ENCODE peak calls at places on chromosomes 13 and 19, in six cellular contexts. O is omental fat pad, C is astrocyte of the spinal cord, B is ovary, K is uterus, F is astrocyte. L is an unnamed sample.

GRCh38 chr13:38417727-38418126 is 68.1 kb downstream of the UFM1 start:
- DNase-seq in C (no peak), K (no peak), B (no peak), F (no peak), O (no peak), L (no peak)

GRCh38 chr13:59677966-59678814 is 485.5 kb downstream of the DIAPH3 start:
- DNase-seq in B (no peak), F (peak; percentile 41), C (peak; percentile 71), K (no peak), O (no peak), L (no peak)

GRCh38 chr13:83829800-83830199 is 52.5 kb downstream of the SLITRK1 start:
- DNase-seq in F (no peak), B (no peak), K (no peak), O (no peak), C (no peak), L (no peak)

GRCh38 chr19:33796164-33797100 is at the start of gene KCTD15:
- DNase-seq in O (no peak), B (peak; percentile 58), K (peak; percentile 55), C (peak; percentile 63), F (peak; percentile 41), L (no peak)

GRCh38 chr13:57624565-57625435 is 6.7 kb upstream of the PCDH17 start:
- DNase-seq in B (no peak), K (no peak), O (no peak), C (peak; percentile 68), F (peak; percentile 49), L (no peak)

GRCh38 chr19:5037936-5038335 is 69.0 kb downstream of the KDM4B start:
- DNase-seq in O (no peak), C (no peak), F (no peak), K (no peak), B (no peak), L (no peak)

GRCh38 chr13:112880976-112881540 is 88.0 kb upstream of the MCF2L start:
- DNase-seq in O (no peak), K (no peak), F (no peak), B (no peak), C (no peak), L (no peak)

GRCh38 chr19:35216833-35217707 is 11.5 kb downstream of the FAM187B start:
- DNase-seq in K (no peak), F (no peak), B (no peak), O (no peak), C (no peak), L (no peak)

GRCh38 chr19:33785795-33786194 is 10.9 kb upstream of the KCTD15 start:
- DNase-seq in F (peak; percentile 86), B (no peak), K (no peak), C (peak; percentile 52), O (no peak), L (no peak)

GRCh38 chr19:47351545-47351944 is 2.4 kb downstream of the DHX34 start:
- DNase-seq in O (no peak), F (peak; percentile 27), K (no peak), C (peak; percentile 41), B (no peak), L (no peak)

GRCh38 chr13:70424428-70424827 is 316.2 kb upstream of the KLHL1 start:
- DNase-seq in C (no peak), B (no peak), O (no peak), F (no peak), K (no peak), L (no peak)

GRCh38 chr19:57096640-57097361 is 23.0 kb upstream of the USP29 start:
- DNase-seq in F (no peak), O (no peak), C (no peak), K (no peak), B (no peak), L (no peak)

GRCh38 chr19:48274173-48274572 is 4.3 kb downstream of the ZNF114 start:
- DNase-seq in C (peak; percentile 23), F (no peak), K (no peak), B (no peak), O (no peak), L (no peak)

GRCh38 chr13:79966039-79966438 is 374.9 kb downstream of the SPRY2 start:
- DNase-seq in K (no peak), C (no peak), B (no peak), O (no peak), F (no peak), L (no peak)

GRCh38 chr19:33435706-33436359 is 62.3 kb downstream of the CEBPG start:
- DNase-seq in C (no peak), K (no peak), F (no peak), O (no peak), B (no peak), L (no peak)

GRCh38 chr13:50645092-50645491 is 198.4 kb downstream of the DLEU7 start:
- DNase-seq in O (no peak), B (no peak), C (peak; percentile 49), K (no peak), F (peak; percentile 71), L (no peak)

GRCh38 chr13:51958217-51958547 is 53.1 kb downstream of the ATP7B start:
- DNase-seq in F (no peak), C (no peak), K (no peak), B (no peak), O (no peak), L (no peak)

GRCh38 chr13:42270160-42270856 is 1.6 kb upstream of the AKAP11 start:
- DNase-seq in C (no peak), F (no peak), O (no peak), K (no peak), B (no peak), L (no peak)

GRCh38 chr13:29465741-29466293 is 129.7 kb downstream of the SLC7A1 start:
- DNase-seq in B (peak; percentile 29), C (peak; percentile 78), F (peak; percentile 79), K (peak; percentile 51), O (no peak), L (no peak)

GRCh38 chr13:75838366-75839017 is 202.4 kb downstream of the LMO7 start:
- DNase-seq in F (no peak), C (no peak), B (no peak), K (no peak), O (no peak), L (no peak)

GRCh38 chr19:2969104-2969504 is 8.3 kb upstream of the TLE6 start:
- DNase-seq in K (peak; percentile 77), O (no peak), C (no peak), F (no peak), B (peak; percentile 63), L (no peak)

GRCh38 chr13:30804474-30804873 is 69.1 kb downstream of the ALOX5AP start:
- DNase-seq in F (no peak), O (no peak), B (no peak), K (no peak), C (no peak), L (no peak)

GRCh38 chr19:39996811-39997594 is at the start of gene ZNF546:
- DNase-seq in B (peak; percentile 91), O (peak; percentile 76), C (peak; percentile 94), F (peak; percentile 82), K (peak; percentile 88), L (peak; percentile 88)

GRCh38 chr13:114234645-114235421 is at the start of gene CDC16:
- DNase-seq in K (peak; percentile 89), O (peak; percentile 79), C (peak; percentile 90), B (peak; percentile 93), F (peak; percentile 79), L (peak; percentile 90)
- TF ChIP-seq CTCF in K (no peak), O (no peak), C (no peak), B (no peak), F (no peak), L (peak; percentile 49)

GRCh38 chr19:45469132-45469834 is 1.5 kb downstream of the FOSB start:
- DNase-seq in B (peak; percentile 94), O (no peak), C (peak; percentile 96), K (peak; percentile 92), F (peak; percentile 81), L (peak; percentile 96)
- TF ChIP-seq CTCF in B (no peak), O (no peak), C (no peak), K (peak; percentile 21), F (no peak), L (no peak)

GRCh38 chr19:32357720-32358119 is 12.3 kb downstream of the ZNF507 start:
- DNase-seq in O (no peak), F (no peak), B (no peak), C (no peak), K (no peak), L (no peak)
- TF ChIP-seq CTCF in O (no peak), F (peak; percentile 25), B (no peak), C (no peak), K (no peak), L (peak; percentile 53)

DNA sequence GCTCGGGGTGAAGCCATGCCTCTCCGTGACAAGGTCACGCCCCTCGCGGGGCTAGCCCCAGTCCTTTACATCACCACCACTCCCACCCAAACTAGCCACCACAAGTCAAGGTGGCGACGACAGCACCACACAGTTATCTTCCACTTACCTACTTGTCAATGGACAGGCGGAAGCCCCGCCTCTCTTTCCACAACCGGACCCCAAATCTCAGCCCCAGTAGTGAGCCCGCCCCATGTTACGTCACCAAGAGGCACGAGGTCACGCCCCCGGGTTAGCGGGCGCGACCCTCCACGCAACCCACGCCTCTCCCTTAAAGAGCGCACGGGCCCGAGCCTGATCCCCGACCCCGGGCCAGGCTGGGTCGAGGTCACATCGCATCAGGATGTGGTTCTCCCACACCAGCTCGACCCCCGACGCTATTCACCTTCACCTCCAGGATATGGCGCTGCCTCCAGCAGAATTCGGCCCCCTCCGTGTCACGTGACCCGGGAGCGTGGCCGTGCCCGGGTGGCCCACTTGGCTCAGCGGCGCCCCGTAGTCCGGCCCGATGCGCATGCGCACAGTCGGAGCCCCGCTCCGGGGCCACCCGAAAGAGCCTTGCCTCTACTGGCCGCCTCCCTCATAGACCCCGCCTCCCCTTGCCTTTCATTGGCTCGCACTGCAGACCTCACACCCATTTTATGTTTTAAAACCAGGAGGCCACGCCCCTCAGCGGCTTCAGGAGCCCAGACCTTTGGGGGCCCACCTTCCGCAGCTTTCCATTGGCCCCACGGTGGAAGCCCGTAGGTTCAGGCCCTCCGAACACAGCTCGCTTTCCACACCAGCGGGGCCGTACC is 18.2 kb downstream of the SYDE1 start:
- DNase-seq in O (peak; percentile 92), K (peak; percentile 97), C (peak; percentile 98), B (peak; percentile 98), F (peak; percentile 91), L (peak; percentile 99)
- TF ChIP-seq CTCF in O (no peak), K (peak; percentile 49), C (no peak), B (no peak), F (no peak), L (peak; percentile 30)